ENCODE peak calls at places on chromosome 7, in seven cellular contexts. One of them, this sample, is unnamed. For H3K27me3, the result is how much of the 10 kb centered on the place peaks cover.

GRCh38 chr7:29314148-29314547 is 119.6 kb downstream of the CHN2 start:
- DNase-seq in neural progenitor cell: no peak
- DNase-seq in CD8-positive, alpha-beta T cell: no peak
- DNase-seq in CD8-positive, alpha-beta memory T cell: no peak
- DNase-seq in brain microvascular endothelial cell: no peak
- DNase-seq in psoas muscle: no peak
- DNase-seq in CD4-positive, CD25-positive, alpha-beta regulatory T cell: no peak
- DNase-seq in this sample: no peak

GRCh38 chr7:8111282-8111681 is 142.7 kb downstream of the GLCCI1 start:
- DNase-seq in CD8-positive, alpha-beta T cell: no peak
- DNase-seq in psoas muscle: no peak
- DNase-seq in brain microvascular endothelial cell: no peak
- DNase-seq in neural progenitor cell: peak
- DNase-seq in CD4-positive, CD25-positive, alpha-beta regulatory T cell: no peak
- DNase-seq in CD8-positive, alpha-beta memory T cell: no peak
- DNase-seq in this sample: no peak

GRCh38 chr7:96546426-96546825 is 163.2 kb downstream of the SEM1 start:
- DNase-seq in brain microvascular endothelial cell: no peak
- DNase-seq in psoas muscle: no peak
- DNase-seq in CD8-positive, alpha-beta T cell: no peak
- DNase-seq in CD4-positive, CD25-positive, alpha-beta regulatory T cell: no peak
- DNase-seq in neural progenitor cell: no peak
- DNase-seq in CD8-positive, alpha-beta memory T cell: no peak
- DNase-seq in this sample: no peak

GRCh38 chr7:137590686-137591255 is 247.2 kb upstream of the PTN start:
- DNase-seq in CD8-positive, alpha-beta memory T cell: no peak
- DNase-seq in psoas muscle: no peak
- DNase-seq in neural progenitor cell: peak
- DNase-seq in CD8-positive, alpha-beta T cell: no peak
- DNase-seq in brain microvascular endothelial cell: no peak
- DNase-seq in CD4-positive, CD25-positive, alpha-beta regulatory T cell: no peak
- DNase-seq in this sample: no peak

GRCh38 chr7:112745635-112746034 is 44.6 kb downstream of the TMEM168 start:
- DNase-seq in neural progenitor cell: no peak
- DNase-seq in brain microvascular endothelial cell: no peak
- DNase-seq in CD8-positive, alpha-beta T cell: no peak
- DNase-seq in CD8-positive, alpha-beta memory T cell: no peak
- DNase-seq in psoas muscle: no peak
- DNase-seq in CD4-positive, CD25-positive, alpha-beta regulatory T cell: no peak
- DNase-seq in this sample: no peak

GRCh38 chr7:27697861-27698430 is 35.3 kb upstream of the HIBADH start:
- DNase-seq in neural progenitor cell: no peak
- DNase-seq in psoas muscle: no peak
- DNase-seq in CD8-positive, alpha-beta T cell: no peak
- DNase-seq in brain microvascular endothelial cell: no peak
- DNase-seq in CD4-positive, CD25-positive, alpha-beta regulatory T cell: no peak
- DNase-seq in CD8-positive, alpha-beta memory T cell: no peak
- DNase-seq in this sample: no peak

GRCh38 chr7:38890597-38890996 is 18.4 kb downstream of the VPS41 start:
- DNase-seq in CD8-positive, alpha-beta memory T cell: no peak
- DNase-seq in brain microvascular endothelial cell: no peak
- DNase-seq in psoas muscle: no peak
- DNase-seq in CD8-positive, alpha-beta T cell: no peak
- DNase-seq in CD4-positive, CD25-positive, alpha-beta regulatory T cell: no peak
- DNase-seq in neural progenitor cell: no peak
- DNase-seq in this sample: no peak

GRCh38 chr7:108403597-108404217 is 52.5 kb downstream of the NRCAM start:
- DNase-seq in brain microvascular endothelial cell: no peak
- DNase-seq in CD8-positive, alpha-beta T cell: no peak
- DNase-seq in neural progenitor cell: no peak
- DNase-seq in CD4-positive, CD25-positive, alpha-beta regulatory T cell: no peak
- DNase-seq in CD8-positive, alpha-beta memory T cell: no peak
- DNase-seq in psoas muscle: no peak
- DNase-seq in this sample: no peak

GRCh38 chr7:47949703-47950102 is 1.4 kb upstream of the PKD1L1 start:
- DNase-seq in CD8-positive, alpha-beta memory T cell: no peak
- DNase-seq in psoas muscle: no peak
- DNase-seq in CD4-positive, CD25-positive, alpha-beta regulatory T cell: no peak
- DNase-seq in neural progenitor cell: no peak
- DNase-seq in brain microvascular endothelial cell: no peak
- DNase-seq in CD8-positive, alpha-beta T cell: no peak
- DNase-seq in this sample: no peak

DNA sequence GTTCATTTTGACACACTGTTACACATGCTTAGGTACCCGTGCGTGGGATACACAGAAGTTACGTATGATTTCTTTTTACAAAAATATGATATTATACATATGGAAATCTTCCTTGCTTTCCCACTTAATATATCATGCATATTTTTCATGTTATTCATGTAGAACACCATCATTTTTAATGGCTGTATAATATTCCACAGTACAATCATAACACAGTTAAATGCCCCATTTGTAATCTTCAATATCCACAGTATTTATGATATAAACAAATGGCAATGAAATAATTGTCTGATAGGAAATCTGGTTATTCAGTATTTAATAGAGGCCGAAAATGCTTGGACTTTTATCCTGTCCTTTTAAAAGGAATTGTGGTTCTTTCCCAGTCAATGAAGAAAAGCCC is 23.2 kb downstream of the VIPR2 start:
- DNase-seq in neural progenitor cell: no peak
- DNase-seq in CD8-positive, alpha-beta T cell: no peak
- DNase-seq in brain microvascular endothelial cell: no peak
- DNase-seq in CD8-positive, alpha-beta memory T cell: no peak
- DNase-seq in CD4-positive, CD25-positive, alpha-beta regulatory T cell: no peak
- DNase-seq in psoas muscle: no peak
- DNase-seq in this sample: no peak
- H3K4me3 ChIP-seq in neural progenitor cell: no peak
- H3K4me3 ChIP-seq in CD8-positive, alpha-beta T cell: no peak
- H3K4me3 ChIP-seq in brain microvascular endothelial cell: no peak
- H3K4me3 ChIP-seq in CD8-positive, alpha-beta memory T cell: no peak
- H3K4me3 ChIP-seq in CD4-positive, CD25-positive, alpha-beta regulatory T cell: no peak
- H3K4me3 ChIP-seq in psoas muscle: no peak
- H3K4me3 ChIP-seq in this sample: no peak

GRCh38 chr7:42233166-42233565 is 3.8 kb downstream of the GLI3 start:
- DNase-seq in psoas muscle: no peak
- DNase-seq in CD8-positive, alpha-beta T cell: no peak
- DNase-seq in brain microvascular endothelial cell: no peak
- DNase-seq in CD4-positive, CD25-positive, alpha-beta regulatory T cell: no peak
- DNase-seq in CD8-positive, alpha-beta memory T cell: no peak
- DNase-seq in neural progenitor cell: peak
- DNase-seq in this sample: no peak
- H3K27ac ChIP-seq in psoas muscle: no peak
- H3K27ac ChIP-seq in CD8-positive, alpha-beta T cell: no peak
- H3K27ac ChIP-seq in brain microvascular endothelial cell: no peak
- H3K27ac ChIP-seq in CD4-positive, CD25-positive, alpha-beta regulatory T cell: no peak
- H3K27ac ChIP-seq in CD8-positive, alpha-beta memory T cell: no peak
- H3K27ac ChIP-seq in neural progenitor cell: peak
- H3K27ac ChIP-seq in this sample: no peak

GRCh38 chr7:22676385-22676784 is 50.6 kb upstream of the IL6 start:
- DNase-seq in CD8-positive, alpha-beta T cell: no peak
- DNase-seq in brain microvascular endothelial cell: no peak
- DNase-seq in neural progenitor cell: no peak
- DNase-seq in CD8-positive, alpha-beta memory T cell: no peak
- DNase-seq in psoas muscle: no peak
- DNase-seq in CD4-positive, CD25-positive, alpha-beta regulatory T cell: no peak
- DNase-seq in this sample: no peak
- H3K27me3 ChIP-seq in CD8-positive, alpha-beta T cell: under half
- H3K27me3 ChIP-seq in brain microvascular endothelial cell: under half
- H3K27me3 ChIP-seq in neural progenitor cell: under half
- H3K27me3 ChIP-seq in CD8-positive, alpha-beta memory T cell: under half
- H3K27me3 ChIP-seq in psoas muscle: under half
- H3K27me3 ChIP-seq in CD4-positive, CD25-positive, alpha-beta regulatory T cell: under half
- H3K27me3 ChIP-seq in this sample: under half

GRCh38 chr7:71131753-71132520 is at the start of gene GALNT17:
- DNase-seq in brain microvascular endothelial cell: no peak
- DNase-seq in CD8-positive, alpha-beta T cell: no peak
- DNase-seq in CD8-positive, alpha-beta memory T cell: no peak
- DNase-seq in CD4-positive, CD25-positive, alpha-beta regulatory T cell: no peak
- DNase-seq in neural progenitor cell: peak
- DNase-seq in psoas muscle: no peak
- DNase-seq in this sample: no peak
- H3K4me3 ChIP-seq in brain microvascular endothelial cell: peak
- H3K4me3 ChIP-seq in CD8-positive, alpha-beta T cell: no peak
- H3K4me3 ChIP-seq in CD8-positive, alpha-beta memory T cell: no peak
- H3K4me3 ChIP-seq in CD4-positive, CD25-positive, alpha-beta regulatory T cell: no peak
- H3K4me3 ChIP-seq in neural progenitor cell: peak
- H3K4me3 ChIP-seq in psoas muscle: peak
- H3K4me3 ChIP-seq in this sample: peak

GRCh38 chr7:155296788-155297516 is 726 bp upstream of the INSIG1 start:
- DNase-seq in brain microvascular endothelial cell: peak
- DNase-seq in psoas muscle: peak
- DNase-seq in CD4-positive, CD25-positive, alpha-beta regulatory T cell: peak
- DNase-seq in CD8-positive, alpha-beta T cell: peak
- DNase-seq in neural progenitor cell: peak
- DNase-seq in CD8-positive, alpha-beta memory T cell: peak
- DNase-seq in this sample: no peak

GRCh38 chr7:155295511-155295910 is 2.2 kb upstream of the INSIG1 start:
- DNase-seq in CD8-positive, alpha-beta memory T cell: no peak
- DNase-seq in psoas muscle: no peak
- DNase-seq in neural progenitor cell: no peak
- DNase-seq in CD8-positive, alpha-beta T cell: no peak
- DNase-seq in brain microvascular endothelial cell: no peak
- DNase-seq in CD4-positive, CD25-positive, alpha-beta regulatory T cell: no peak
- DNase-seq in this sample: no peak

GRCh38 chr7:155297517-155298287 is at the start of gene INSIG1:
- DNase-seq in CD8-positive, alpha-beta T cell: peak
- DNase-seq in CD4-positive, CD25-positive, alpha-beta regulatory T cell: peak
- DNase-seq in psoas muscle: peak
- DNase-seq in brain microvascular endothelial cell: peak
- DNase-seq in CD8-positive, alpha-beta memory T cell: peak
- DNase-seq in neural progenitor cell: peak
- DNase-seq in this sample: peak

GRCh38 chr7:155298288-155298833 is 683 bp downstream of the INSIG1 start:
- DNase-seq in brain microvascular endothelial cell: no peak
- DNase-seq in psoas muscle: no peak
- DNase-seq in CD8-positive, alpha-beta memory T cell: peak
- DNase-seq in neural progenitor cell: peak
- DNase-seq in CD8-positive, alpha-beta T cell: no peak
- DNase-seq in CD4-positive, CD25-positive, alpha-beta regulatory T cell: peak
- DNase-seq in this sample: no peak

DNA sequence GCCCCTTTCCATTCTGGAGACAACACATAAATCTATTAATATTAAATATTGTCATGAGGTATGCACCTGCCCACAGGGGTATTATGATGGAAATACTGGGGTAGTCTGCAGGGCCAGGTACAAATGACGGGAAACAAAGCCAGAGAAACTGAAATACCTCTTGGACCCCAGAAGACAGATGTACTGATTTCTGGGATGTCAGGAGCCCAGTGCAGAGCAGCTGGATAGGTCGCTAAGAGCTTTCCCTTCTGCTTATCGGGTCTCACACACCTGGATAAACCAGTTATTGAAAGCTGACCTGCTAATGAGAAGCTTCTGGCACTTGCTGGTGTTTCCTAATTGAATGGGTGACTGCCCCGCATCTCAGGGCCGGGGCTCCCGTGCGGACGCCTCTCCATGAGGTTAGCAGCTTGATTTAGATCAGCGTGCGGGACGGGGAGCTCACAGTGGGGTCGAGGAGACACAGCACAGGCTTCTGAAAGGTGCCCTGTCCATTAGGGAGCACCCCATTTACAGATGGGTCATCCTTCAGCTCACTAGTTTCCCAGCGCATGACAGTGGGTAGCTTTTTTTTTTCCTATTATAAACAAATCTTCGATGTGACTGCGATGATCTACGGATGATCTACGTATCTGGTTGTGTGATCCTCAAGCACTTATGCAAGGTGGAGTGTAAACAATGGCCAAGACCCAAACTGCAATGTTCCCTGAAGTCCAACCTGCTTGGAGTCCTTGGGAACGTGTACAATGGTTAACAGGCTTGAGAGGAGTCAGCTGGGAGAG is 1.5 kb upstream of the INSIG1 start:
- DNase-seq in psoas muscle: no peak
- DNase-seq in brain microvascular endothelial cell: no peak
- DNase-seq in CD4-positive, CD25-positive, alpha-beta regulatory T cell: no peak
- DNase-seq in neural progenitor cell: no peak
- DNase-seq in CD8-positive, alpha-beta memory T cell: no peak
- DNase-seq in CD8-positive, alpha-beta T cell: no peak
- DNase-seq in this sample: no peak
- H3K27ac ChIP-seq in psoas muscle: peak
- H3K27ac ChIP-seq in brain microvascular endothelial cell: peak
- H3K27ac ChIP-seq in CD4-positive, CD25-positive, alpha-beta regulatory T cell: peak
- H3K27ac ChIP-seq in neural progenitor cell: peak
- H3K27ac ChIP-seq in CD8-positive, alpha-beta memory T cell: peak
- H3K27ac ChIP-seq in CD8-positive, alpha-beta T cell: peak
- H3K27ac ChIP-seq in this sample: no peak

GRCh38 chr7:142313528-142313927 is 55.7 kb upstream of the PRSS58 start:
- DNase-seq in CD8-positive, alpha-beta T cell: peak
- DNase-seq in psoas muscle: no peak
- DNase-seq in neural progenitor cell: no peak
- DNase-seq in CD8-positive, alpha-beta memory T cell: no peak
- DNase-seq in brain microvascular endothelial cell: no peak
- DNase-seq in CD4-positive, CD25-positive, alpha-beta regulatory T cell: no peak
- DNase-seq in this sample: no peak
- H3K27me3 ChIP-seq in CD8-positive, alpha-beta T cell: under half
- H3K27me3 ChIP-seq in psoas muscle: under half
- H3K27me3 ChIP-seq in neural progenitor cell: under half
- H3K27me3 ChIP-seq in CD8-positive, alpha-beta memory T cell: under half
- H3K27me3 ChIP-seq in brain microvascular endothelial cell: under half
- H3K27me3 ChIP-seq in CD4-positive, CD25-positive, alpha-beta regulatory T cell: under half
- H3K27me3 ChIP-seq in this sample: under half

DNA sequence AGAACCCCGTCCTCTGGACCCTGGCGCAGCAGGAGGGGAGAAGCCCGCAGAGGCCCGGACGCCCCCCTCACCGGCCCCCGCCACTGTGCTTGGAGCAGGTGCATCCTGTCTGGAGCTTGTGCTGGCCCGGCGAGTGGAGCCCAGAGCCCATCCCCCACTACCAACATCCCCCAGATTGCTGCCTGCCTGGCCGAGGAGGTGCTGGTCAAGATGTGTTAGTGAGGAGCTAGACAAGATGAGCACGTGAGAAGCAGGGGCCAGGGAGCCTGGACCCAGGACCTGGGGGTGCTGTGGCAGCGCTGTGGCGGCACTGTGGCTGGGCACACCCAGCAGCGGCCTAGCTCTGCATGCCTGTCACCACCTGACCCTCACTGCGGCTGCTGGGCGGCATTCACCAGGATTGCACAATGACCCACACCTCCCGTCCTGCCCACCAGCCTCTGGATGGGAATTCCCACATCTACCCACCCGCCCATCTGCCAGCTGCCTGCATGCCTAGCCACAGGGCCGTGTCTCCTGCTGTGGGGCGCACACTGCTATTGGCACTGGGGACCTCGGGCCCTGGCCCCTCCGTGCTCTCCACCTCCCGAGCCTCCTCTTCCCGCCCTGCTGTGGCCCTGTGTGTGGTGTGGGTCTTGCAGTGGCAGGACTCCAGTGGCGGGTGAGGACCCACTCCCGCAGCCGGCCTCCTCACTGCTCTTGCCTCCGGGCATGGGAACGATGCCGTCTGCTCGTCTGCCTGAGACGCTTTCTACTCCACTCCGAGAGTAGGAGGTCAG is 11.8 kb downstream of the GPR146 start:
- DNase-seq in CD8-positive, alpha-beta memory T cell: no peak
- DNase-seq in neural progenitor cell: no peak
- DNase-seq in CD8-positive, alpha-beta T cell: no peak
- DNase-seq in psoas muscle: peak
- DNase-seq in brain microvascular endothelial cell: no peak
- DNase-seq in CD4-positive, CD25-positive, alpha-beta regulatory T cell: no peak
- DNase-seq in this sample: no peak
- H3K4me3 ChIP-seq in CD8-positive, alpha-beta memory T cell: no peak
- H3K4me3 ChIP-seq in neural progenitor cell: no peak
- H3K4me3 ChIP-seq in CD8-positive, alpha-beta T cell: peak
- H3K4me3 ChIP-seq in psoas muscle: peak
- H3K4me3 ChIP-seq in brain microvascular endothelial cell: no peak
- H3K4me3 ChIP-seq in CD4-positive, CD25-positive, alpha-beta regulatory T cell: no peak
- H3K4me3 ChIP-seq in this sample: no peak